ENCODE peak calls at places on chromosome 1, in four cellular contexts. One of them, this sample, is unnamed.
A peak's percentile ranks its signal among the peaks of the same experiment; 100 is the strongest.

GRCh38 chr1:167439301-167439988 is 78.9 kb downstream of the CD247 start:
- DNase-seq in breast epithelium: no peak
- DNase-seq in endothelial cell of umbilical vein: peak; percentile 51
- DNase-seq in upper lobe of left lung: peak; percentile 86
- DNase-seq in this sample: no peak

GRCh38 chr1:14260480-14260879 is 338.0 kb upstream of the KAZN start:
- DNase-seq in breast epithelium: no peak
- DNase-seq in endothelial cell of umbilical vein: no peak
- DNase-seq in upper lobe of left lung: peak; percentile 22
- DNase-seq in this sample: no peak

GRCh38 chr1:220895412-220895946 is 16.2 kb downstream of the HLX start:
- DNase-seq in breast epithelium: no peak
- DNase-seq in endothelial cell of umbilical vein: no peak
- DNase-seq in upper lobe of left lung: no peak
- DNase-seq in this sample: no peak

GRCh38 chr1:95084317-95085176 is 11.8 kb upstream of the ALG14 start:
- DNase-seq in breast epithelium: no peak
- DNase-seq in endothelial cell of umbilical vein: peak; percentile 39
- DNase-seq in upper lobe of left lung: no peak
- DNase-seq in this sample: no peak

GRCh38 chr1:45752441-45753052 is 2.1 kb upstream of the IPP start:
- DNase-seq in breast epithelium: no peak
- DNase-seq in endothelial cell of umbilical vein: no peak
- DNase-seq in upper lobe of left lung: no peak
- DNase-seq in this sample: no peak

GRCh38 chr1:9475061-9475627 is 64.1 kb upstream of the SLC25A33 start:
- DNase-seq in breast epithelium: peak; percentile 71
- DNase-seq in endothelial cell of umbilical vein: no peak
- DNase-seq in upper lobe of left lung: no peak
- DNase-seq in this sample: no peak

GRCh38 chr1:151705739-151706463 is 10.7 kb downstream of the CELF3 start:
- DNase-seq in breast epithelium: no peak
- DNase-seq in endothelial cell of umbilical vein: no peak
- DNase-seq in upper lobe of left lung: peak; percentile 71
- DNase-seq in this sample: no peak

GRCh38 chr1:220791287-220791686 is 4.6 kb downstream of the MTARC1 start:
- DNase-seq in breast epithelium: no peak
- DNase-seq in endothelial cell of umbilical vein: peak; percentile 27
- DNase-seq in upper lobe of left lung: no peak
- DNase-seq in this sample: peak; percentile 33

GRCh38 chr1:101261629-101262028 is 24.8 kb downstream of the S1PR1 start:
- DNase-seq in breast epithelium: no peak
- DNase-seq in endothelial cell of umbilical vein: peak; percentile 49
- DNase-seq in upper lobe of left lung: no peak
- DNase-seq in this sample: no peak

GRCh38 chr1:228141082-228141870 is 1.2 kb downstream of the GUK1 start:
- DNase-seq in breast epithelium: peak; percentile 79
- DNase-seq in endothelial cell of umbilical vein: peak; percentile 33
- DNase-seq in upper lobe of left lung: peak; percentile 39
- DNase-seq in this sample: peak; percentile 68

GRCh38 chr1:228794810-228795209 is 59.5 kb downstream of the RHOU start:
- DNase-seq in breast epithelium: no peak
- DNase-seq in endothelial cell of umbilical vein: no peak
- DNase-seq in upper lobe of left lung: no peak
- DNase-seq in this sample: no peak

GRCh38 chr1:99970713-99971255 is 988 bp downstream of the SLC35A3 start:
- DNase-seq in breast epithelium: no peak
- DNase-seq in endothelial cell of umbilical vein: no peak
- DNase-seq in upper lobe of left lung: no peak
- DNase-seq in this sample: no peak

GRCh38 chr1:238672262-238672661 is 714.1 kb upstream of the CHRM3 start:
- DNase-seq in breast epithelium: no peak
- DNase-seq in endothelial cell of umbilical vein: no peak
- DNase-seq in upper lobe of left lung: no peak
- DNase-seq in this sample: no peak

GRCh38 chr1:202200112-202200548 is 6.5 kb downstream of the LGR6 start:
- DNase-seq in breast epithelium: no peak
- DNase-seq in endothelial cell of umbilical vein: no peak
- DNase-seq in upper lobe of left lung: no peak
- DNase-seq in this sample: no peak

GRCh38 chr1:44650159-44650831 is 24.0 kb downstream of the TMEM53 start:
- DNase-seq in breast epithelium: no peak
- DNase-seq in endothelial cell of umbilical vein: no peak
- DNase-seq in upper lobe of left lung: peak; percentile 57
- DNase-seq in this sample: no peak

GRCh38 chr1:228087771-228088251 is 5.3 kb downstream of the ARF1 start:
- DNase-seq in breast epithelium: no peak
- DNase-seq in endothelial cell of umbilical vein: peak; percentile 94
- DNase-seq in upper lobe of left lung: no peak
- DNase-seq in this sample: peak; percentile 9

GRCh38 chr1:42168798-42169197 is 4.3 kb upstream of the GUCA2A start:
- DNase-seq in breast epithelium: no peak
- DNase-seq in endothelial cell of umbilical vein: no peak
- DNase-seq in upper lobe of left lung: no peak
- DNase-seq in this sample: no peak

GRCh38 chr1:30801826-30802198 is 44.2 kb upstream of the LAPTM5 start:
- DNase-seq in breast epithelium: peak; percentile 67
- DNase-seq in endothelial cell of umbilical vein: peak; percentile 59
- DNase-seq in upper lobe of left lung: peak; percentile 91
- DNase-seq in this sample: peak; percentile 91

GRCh38 chr1:165376811-165377153 is 20.3 kb upstream of the LMX1A start:
- DNase-seq in breast epithelium: no peak
- DNase-seq in endothelial cell of umbilical vein: no peak
- DNase-seq in upper lobe of left lung: no peak
- DNase-seq in this sample: no peak

GRCh38 chr1:203969846-203970245 is 103.1 kb upstream of the SOX13 start:
- DNase-seq in breast epithelium: no peak
- DNase-seq in endothelial cell of umbilical vein: no peak
- DNase-seq in upper lobe of left lung: no peak
- DNase-seq in this sample: no peak

GRCh38 chr1:59315529-59316433 is 18.9 kb downstream of the FGGY start:
- DNase-seq in breast epithelium: no peak
- DNase-seq in endothelial cell of umbilical vein: no peak
- DNase-seq in upper lobe of left lung: no peak
- DNase-seq in this sample: no peak

GRCh38 chr1:59318271-59318865 is 21.5 kb downstream of the FGGY start:
- DNase-seq in breast epithelium: no peak
- DNase-seq in endothelial cell of umbilical vein: no peak
- DNase-seq in upper lobe of left lung: no peak
- DNase-seq in this sample: no peak

GRCh38 chr1:59316497-59317128 is 19.7 kb downstream of the FGGY start:
- DNase-seq in breast epithelium: no peak
- DNase-seq in endothelial cell of umbilical vein: peak; percentile 72
- DNase-seq in upper lobe of left lung: no peak
- DNase-seq in this sample: no peak

GRCh38 chr1:59317343-59317742 is 20.4 kb downstream of the FGGY start:
- DNase-seq in breast epithelium: no peak
- DNase-seq in endothelial cell of umbilical vein: no peak
- DNase-seq in upper lobe of left lung: no peak
- DNase-seq in this sample: no peak

DNA sequence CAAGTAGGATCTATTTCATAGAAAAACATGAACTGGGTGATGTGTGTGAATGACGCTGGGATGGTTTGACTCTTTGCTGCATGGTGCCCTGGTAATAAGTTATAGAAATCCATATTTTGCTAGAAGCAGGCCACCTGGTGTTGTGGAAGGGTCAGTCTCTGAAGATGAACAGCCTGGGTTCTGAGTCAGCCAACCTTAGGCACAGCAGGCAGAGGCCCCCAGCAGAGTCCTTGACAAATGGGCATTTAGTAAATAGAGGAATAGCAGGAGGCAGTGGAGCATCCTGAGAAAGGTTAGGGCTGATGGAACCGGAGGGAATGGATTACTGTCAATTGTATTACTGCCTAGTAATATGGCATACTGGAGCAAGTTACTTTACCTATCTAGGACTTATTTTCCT is 20.9 kb downstream of the FGGY start:
- DNase-seq in breast epithelium: no peak
- DNase-seq in endothelial cell of umbilical vein: no peak
- DNase-seq in upper lobe of left lung: no peak
- DNase-seq in this sample: no peak
- TF ChIP-seq POLR2A in breast epithelium: no peak
- TF ChIP-seq POLR2A in endothelial cell of umbilical vein: no peak
- TF ChIP-seq POLR2A in upper lobe of left lung: no peak
- TF ChIP-seq POLR2A in this sample: no peak

GRCh38 chr1:3918966-3919611 is 19.0 kb upstream of the C1orf174 start:
- DNase-seq in breast epithelium: no peak
- DNase-seq in endothelial cell of umbilical vein: no peak
- DNase-seq in upper lobe of left lung: no peak
- DNase-seq in this sample: no peak
- H3K9me3 ChIP-seq in breast epithelium: no peaks in the 10 kb centered on the region
- H3K9me3 ChIP-seq in endothelial cell of umbilical vein: no peaks in the 10 kb centered on the region
- H3K9me3 ChIP-seq in upper lobe of left lung: no peaks in the 10 kb centered on the region
- H3K9me3 ChIP-seq in this sample: no peaks in the 10 kb centered on the region

GRCh38 chr1:109529895-109530456 is 9.7 kb upstream of the GPR61 start:
- DNase-seq in breast epithelium: no peak
- DNase-seq in endothelial cell of umbilical vein: no peak
- DNase-seq in upper lobe of left lung: no peak
- DNase-seq in this sample: no peak
- TF ChIP-seq POLR2A in breast epithelium: no peak
- TF ChIP-seq POLR2A in endothelial cell of umbilical vein: no peak
- TF ChIP-seq POLR2A in upper lobe of left lung: no peak
- TF ChIP-seq POLR2A in this sample: no peak

DNA sequence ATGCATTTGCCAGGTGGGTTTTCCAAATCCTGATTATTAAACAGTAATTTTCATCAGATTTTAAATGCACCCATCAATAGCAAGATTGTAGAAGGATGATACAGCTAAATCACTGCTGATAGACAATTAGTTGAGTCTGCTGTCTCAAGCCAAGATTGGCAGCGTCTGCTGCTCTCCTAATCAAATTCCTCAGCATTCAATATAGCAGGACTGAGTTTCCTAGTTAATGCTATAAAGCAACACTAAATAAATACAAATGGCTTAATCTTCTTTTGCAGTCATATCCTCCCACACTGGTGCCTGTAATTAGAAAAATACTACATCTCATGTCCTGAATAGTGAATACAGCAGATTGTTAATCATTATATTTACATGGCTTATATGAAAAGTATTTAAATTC is 1028.8 kb downstream of the ADGRL2 start:
- DNase-seq in breast epithelium: no peak
- DNase-seq in endothelial cell of umbilical vein: peak; percentile 4
- DNase-seq in upper lobe of left lung: no peak
- DNase-seq in this sample: no peak
- H3K9me3 ChIP-seq in breast epithelium: no peaks in the 10 kb centered on the region
- H3K9me3 ChIP-seq in endothelial cell of umbilical vein: no peaks in the 10 kb centered on the region
- H3K9me3 ChIP-seq in upper lobe of left lung: no peaks in the 10 kb centered on the region
- H3K9me3 ChIP-seq in this sample: no peaks in the 10 kb centered on the region

GRCh38 chr1:76543495-76543894 is 323.8 kb upstream of the ST6GALNAC5 start:
- DNase-seq in breast epithelium: no peak
- DNase-seq in endothelial cell of umbilical vein: no peak
- DNase-seq in upper lobe of left lung: no peak
- DNase-seq in this sample: no peak
- TF ChIP-seq POLR2A in breast epithelium: no peak
- TF ChIP-seq POLR2A in endothelial cell of umbilical vein: no peak
- TF ChIP-seq POLR2A in upper lobe of left lung: no peak
- TF ChIP-seq POLR2A in this sample: no peak

This sample was measured in tibial nerve.